ENCODE peak calls at places on chromosome 16, in four cellular contexts. One of them, this sample, is unnamed. For H3K4me1, the result is how much of the 10 kb centered on the place peaks cover.

GRCh38 chr16:68062910-68063393 is 22.2 kb upstream of the NFATC3 start:
- DNase-seq in lower lobe of right lung: peak
- DNase-seq in esophagus squamous epithelium: no peak
- DNase-seq in lung: no peak
- DNase-seq in this sample: no peak

GRCh38 chr16:68298907-68299515 is 11.7 kb downstream of the SLC7A6OS start:
- DNase-seq in lower lobe of right lung: no peak
- DNase-seq in esophagus squamous epithelium: no peak
- DNase-seq in lung: no peak
- DNase-seq in this sample: peak

GRCh38 chr16:89536886-89537548 is 23.5 kb upstream of the RPL13 start:
- DNase-seq in lower lobe of right lung: no peak
- DNase-seq in esophagus squamous epithelium: no peak
- DNase-seq in lung: no peak
- DNase-seq in this sample: no peak

GRCh38 chr16:15879255-15879804 is 9.1 kb downstream of the CEP20 start:
- DNase-seq in lower lobe of right lung: no peak
- DNase-seq in esophagus squamous epithelium: no peak
- DNase-seq in lung: no peak
- DNase-seq in this sample: peak

GRCh38 chr16:3879887-3880564 is 487 bp downstream of the CREBBP start:
- DNase-seq in lower lobe of right lung: peak
- DNase-seq in esophagus squamous epithelium: no peak
- DNase-seq in lung: peak
- DNase-seq in this sample: no peak

GRCh38 chr16:53053967-53054669 is 673 bp upstream of the CHD9 start:
- DNase-seq in lower lobe of right lung: peak
- DNase-seq in esophagus squamous epithelium: no peak
- DNase-seq in lung: peak
- DNase-seq in this sample: no peak

GRCh38 chr16:12672986-12673385 is 130.7 kb downstream of the CPPED1 start:
- DNase-seq in lower lobe of right lung: no peak
- DNase-seq in esophagus squamous epithelium: no peak
- DNase-seq in lung: no peak
- DNase-seq in this sample: no peak

GRCh38 chr16:49608801-49609200 is 235.2 kb downstream of the C16orf78 start:
- DNase-seq in lower lobe of right lung: no peak
- DNase-seq in esophagus squamous epithelium: no peak
- DNase-seq in lung: no peak
- DNase-seq in this sample: no peak

GRCh38 chr16:49562228-49562627 is 188.6 kb downstream of the C16orf78 start:
- DNase-seq in lower lobe of right lung: no peak
- DNase-seq in esophagus squamous epithelium: no peak
- DNase-seq in lung: no peak
- DNase-seq in this sample: no peak

GRCh38 chr16:84618428-84619102 is 687 bp upstream of the COTL1 start:
- DNase-seq in lower lobe of right lung: no peak
- DNase-seq in esophagus squamous epithelium: no peak
- DNase-seq in lung: no peak
- DNase-seq in this sample: peak

GRCh38 chr16:11139624-11140375 is 116.2 kb downstream of the SOCS1 start:
- DNase-seq in lower lobe of right lung: no peak
- DNase-seq in esophagus squamous epithelium: no peak
- DNase-seq in lung: no peak
- DNase-seq in this sample: no peak

GRCh38 chr16:62700456-62701280 is 664.4 kb upstream of the CDH8 start:
- DNase-seq in lower lobe of right lung: no peak
- DNase-seq in esophagus squamous epithelium: no peak
- DNase-seq in lung: no peak
- DNase-seq in this sample: no peak

GRCh38 chr16:66899945-66900688 is 18.6 kb downstream of the CDH16 start:
- DNase-seq in lower lobe of right lung: peak
- DNase-seq in esophagus squamous epithelium: no peak
- DNase-seq in lung: peak
- DNase-seq in this sample: peak

GRCh38 chr16:72501739-72502653 is 330.0 kb upstream of the PMFBP1 start:
- DNase-seq in lower lobe of right lung: no peak
- DNase-seq in esophagus squamous epithelium: no peak
- DNase-seq in lung: peak
- DNase-seq in this sample: peak

GRCh38 chr16:15682105-15682570 is 32.1 kb downstream of the NDE1 start:
- DNase-seq in lower lobe of right lung: peak
- DNase-seq in esophagus squamous epithelium: no peak
- DNase-seq in lung: no peak
- DNase-seq in this sample: peak

GRCh38 chr16:66275795-66276428 is 90.6 kb upstream of the CDH5 start:
- DNase-seq in lower lobe of right lung: no peak
- DNase-seq in esophagus squamous epithelium: no peak
- DNase-seq in lung: peak
- DNase-seq in this sample: peak

GRCh38 chr16:48295493-48296281 is 48.3 kb upstream of the ABCC11 start:
- DNase-seq in lower lobe of right lung: no peak
- DNase-seq in esophagus squamous epithelium: no peak
- DNase-seq in lung: no peak
- DNase-seq in this sample: peak

GRCh38 chr16:85430523-85431381 is 182.4 kb upstream of the GSE1 start:
- DNase-seq in lower lobe of right lung: peak
- DNase-seq in esophagus squamous epithelium: no peak
- DNase-seq in lung: no peak
- DNase-seq in this sample: no peak

GRCh38 chr16:84119368-84119767 is 2.6 kb upstream of the MBTPS1 start:
- DNase-seq in lower lobe of right lung: no peak
- DNase-seq in esophagus squamous epithelium: no peak
- DNase-seq in lung: no peak
- DNase-seq in this sample: peak

GRCh38 chr16:50591800-50592771 is 43.9 kb downstream of the NKD1 start:
- DNase-seq in lower lobe of right lung: no peak
- DNase-seq in esophagus squamous epithelium: no peak
- DNase-seq in lung: no peak
- DNase-seq in this sample: no peak

GRCh38 chr16:84484579-84485254 is 19.7 kb downstream of the MEAK7 start:
- DNase-seq in lower lobe of right lung: no peak
- DNase-seq in esophagus squamous epithelium: no peak
- DNase-seq in lung: peak
- DNase-seq in this sample: no peak

GRCh38 chr16:20781697-20782096 is 17.9 kb downstream of the ACSM3 start:
- DNase-seq in lower lobe of right lung: no peak
- DNase-seq in esophagus squamous epithelium: no peak
- DNase-seq in lung: no peak
- DNase-seq in this sample: no peak

GRCh38 chr16:4487955-4488481 is 11.8 kb downstream of the HMOX2 start:
- DNase-seq in lower lobe of right lung: no peak
- DNase-seq in esophagus squamous epithelium: no peak
- DNase-seq in lung: no peak
- DNase-seq in this sample: no peak

GRCh38 chr16:12804395-12804794 is 708 bp upstream of the CPPED1 start:
- DNase-seq in lower lobe of right lung: no peak
- DNase-seq in esophagus squamous epithelium: no peak
- DNase-seq in lung: no peak
- DNase-seq in this sample: no peak

GRCh38 chr16:11400076-11400475 is 54.8 kb downstream of the RMI2 start:
- DNase-seq in lower lobe of right lung: no peak
- DNase-seq in esophagus squamous epithelium: no peak
- DNase-seq in lung: no peak
- DNase-seq in this sample: no peak

GRCh38 chr16:11133344-11133921 is 122.6 kb downstream of the SOCS1 start:
- DNase-seq in lower lobe of right lung: peak
- DNase-seq in esophagus squamous epithelium: no peak
- DNase-seq in lung: peak
- DNase-seq in this sample: peak

GRCh38 chr16:85451646-85452363 is 161.3 kb upstream of the GSE1 start:
- DNase-seq in lower lobe of right lung: no peak
- DNase-seq in esophagus squamous epithelium: no peak
- DNase-seq in lung: no peak
- DNase-seq in this sample: no peak

DNA sequence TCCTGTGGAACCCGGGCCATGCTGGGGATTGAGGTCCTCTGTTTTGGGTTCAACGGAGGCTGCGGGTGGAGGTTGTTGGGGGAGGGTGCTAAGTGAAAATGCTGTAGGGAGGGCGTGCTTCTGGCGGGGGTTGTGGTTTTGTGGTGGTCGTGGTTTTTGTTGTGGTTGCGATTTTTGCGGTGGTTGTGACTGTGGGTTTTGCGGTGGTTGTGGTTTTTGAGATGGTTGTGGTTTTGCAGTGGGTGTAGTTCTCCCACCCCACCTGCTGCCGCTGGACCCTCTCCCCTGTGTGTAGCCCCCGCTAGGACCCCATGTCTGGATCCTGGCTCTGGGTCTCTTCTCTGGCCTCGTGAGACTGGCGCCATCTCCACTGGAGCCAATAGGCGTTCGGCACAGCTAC is 4.9 kb upstream of the SSTR5 start:
- DNase-seq in lower lobe of right lung: no peak
- DNase-seq in esophagus squamous epithelium: no peak
- DNase-seq in lung: no peak
- DNase-seq in this sample: no peak
- H3K27ac ChIP-seq in lower lobe of right lung: no peak
- H3K27ac ChIP-seq in esophagus squamous epithelium: no peak
- H3K27ac ChIP-seq in lung: no peak
- H3K27ac ChIP-seq in this sample: no peak

DNA sequence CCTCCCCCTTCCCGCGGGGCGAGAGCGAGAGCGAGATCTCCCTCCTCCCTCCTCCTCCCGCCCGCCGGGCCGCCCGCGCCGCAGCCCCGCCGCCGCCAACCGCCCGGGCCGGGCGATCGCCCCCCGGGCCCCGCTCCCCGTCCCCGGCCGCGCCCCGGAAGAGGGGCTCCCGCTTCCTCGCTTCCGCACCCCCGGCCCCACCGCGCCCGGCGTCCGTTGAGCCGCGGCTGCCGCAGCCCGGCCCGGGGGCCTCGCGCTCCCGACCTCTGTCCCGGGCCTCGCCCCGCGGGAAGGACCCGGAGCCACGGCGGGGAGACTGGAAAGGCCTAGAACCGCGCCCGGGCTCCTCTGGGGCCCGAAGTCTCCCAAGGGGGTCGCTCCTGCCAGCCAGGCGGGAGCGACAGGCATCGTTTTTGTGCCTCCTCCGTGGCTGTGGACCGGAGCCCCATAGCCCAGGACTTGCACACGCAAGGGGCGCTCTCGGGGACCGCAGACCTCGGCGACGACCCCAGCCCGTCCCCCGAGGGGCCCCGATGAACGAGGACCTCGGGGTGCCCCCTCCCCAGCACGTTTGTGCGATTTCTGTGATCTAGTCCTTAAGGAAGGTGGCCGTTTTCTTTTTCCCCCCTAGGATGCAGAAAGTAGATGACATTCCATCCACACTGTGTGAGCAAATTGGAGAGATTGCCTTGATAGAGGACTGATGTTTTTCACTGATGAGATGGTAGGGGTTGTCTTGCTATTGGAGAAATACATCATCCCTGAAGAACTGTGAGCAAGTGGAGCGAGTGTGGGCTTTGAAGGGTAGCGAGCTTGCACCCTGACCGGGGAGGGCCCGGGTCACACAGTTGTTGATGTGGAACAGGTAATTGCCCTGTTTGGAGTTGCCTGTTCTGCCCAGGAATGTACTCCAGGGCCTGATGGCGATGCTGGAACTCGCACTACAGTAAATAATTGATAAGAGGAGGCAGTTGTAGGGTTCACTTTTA is 610 bp downstream of the BANP start:
- DNase-seq in lower lobe of right lung: peak
- DNase-seq in esophagus squamous epithelium: no peak
- DNase-seq in lung: no peak
- DNase-seq in this sample: no peak
- TF ChIP-seq CTCF in lower lobe of right lung: no peak
- TF ChIP-seq CTCF in esophagus squamous epithelium: no peak
- TF ChIP-seq CTCF in lung: no peak
- TF ChIP-seq CTCF in this sample: no peak

GRCh38 chr16:14026572-14026971 is 44.5 kb upstream of the MRTFB start:
- DNase-seq in lower lobe of right lung: no peak
- DNase-seq in esophagus squamous epithelium: no peak
- DNase-seq in lung: no peak
- DNase-seq in this sample: no peak
- H3K4me1 ChIP-seq in lower lobe of right lung: under half
- H3K4me1 ChIP-seq in esophagus squamous epithelium: under half
- H3K4me1 ChIP-seq in lung: under half
- H3K4me1 ChIP-seq in this sample: under half

DNA sequence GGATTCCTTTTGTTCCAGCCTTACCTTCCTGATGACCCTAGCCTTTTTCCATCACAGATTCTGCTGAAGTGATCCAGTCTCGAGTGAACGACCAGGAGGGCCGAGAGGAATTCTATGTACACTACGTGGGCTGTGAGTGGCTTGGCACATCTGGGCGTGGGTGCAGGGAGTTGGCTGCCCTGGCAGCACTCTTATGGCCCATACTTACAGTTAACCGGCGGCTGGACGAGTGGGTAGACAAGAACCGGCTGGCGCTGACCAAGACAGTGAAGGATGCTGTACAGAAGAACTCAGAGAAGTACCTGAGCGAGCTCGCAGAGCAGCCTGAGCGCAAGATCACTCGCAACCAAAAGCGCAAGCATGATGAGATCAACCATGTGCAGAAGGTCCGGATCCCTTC is 2.7 kb downstream of the KAT8 start:
- DNase-seq in lower lobe of right lung: no peak
- DNase-seq in esophagus squamous epithelium: no peak
- DNase-seq in lung: no peak
- DNase-seq in this sample: no peak
- H3K27ac ChIP-seq in lower lobe of right lung: peak
- H3K27ac ChIP-seq in esophagus squamous epithelium: peak
- H3K27ac ChIP-seq in lung: peak
- H3K27ac ChIP-seq in this sample: no peak

DNA sequence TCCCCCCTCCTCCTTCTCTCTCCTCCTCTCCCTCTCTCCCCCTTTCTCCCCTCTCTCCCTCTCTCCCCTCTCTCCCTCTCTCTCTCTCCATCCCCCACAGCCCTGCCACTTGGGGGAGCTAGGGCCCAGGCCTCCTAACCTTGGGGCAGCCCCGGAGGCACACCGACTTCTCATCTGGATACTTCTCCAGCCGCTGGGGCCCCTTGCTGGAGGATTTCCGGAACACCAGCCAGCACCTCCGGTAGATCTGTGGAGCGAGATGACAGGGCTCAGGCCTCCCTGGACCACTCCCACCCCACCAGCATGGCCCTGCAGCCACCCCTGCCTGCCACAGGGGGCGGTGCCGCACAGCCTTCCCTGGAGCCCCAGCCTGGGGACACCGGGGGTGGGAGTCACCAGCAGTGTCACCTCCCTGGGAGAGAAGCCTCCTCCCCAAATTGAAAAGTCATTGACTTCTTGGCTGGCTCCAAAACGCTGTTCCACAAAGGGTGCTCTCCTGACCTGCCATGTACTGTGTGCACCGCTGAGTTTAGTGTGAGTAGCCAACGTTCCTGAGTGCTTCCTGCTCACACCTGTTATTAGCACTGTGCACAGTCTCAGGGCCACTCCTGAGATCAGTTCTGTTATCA is 10.5 kb downstream of the DOK4 start:
- DNase-seq in lower lobe of right lung: peak
- DNase-seq in esophagus squamous epithelium: no peak
- DNase-seq in lung: no peak
- DNase-seq in this sample: no peak
- TF ChIP-seq CTCF in lower lobe of right lung: peak
- TF ChIP-seq CTCF in esophagus squamous epithelium: no peak
- TF ChIP-seq CTCF in lung: peak
- TF ChIP-seq CTCF in this sample: peak

DNA sequence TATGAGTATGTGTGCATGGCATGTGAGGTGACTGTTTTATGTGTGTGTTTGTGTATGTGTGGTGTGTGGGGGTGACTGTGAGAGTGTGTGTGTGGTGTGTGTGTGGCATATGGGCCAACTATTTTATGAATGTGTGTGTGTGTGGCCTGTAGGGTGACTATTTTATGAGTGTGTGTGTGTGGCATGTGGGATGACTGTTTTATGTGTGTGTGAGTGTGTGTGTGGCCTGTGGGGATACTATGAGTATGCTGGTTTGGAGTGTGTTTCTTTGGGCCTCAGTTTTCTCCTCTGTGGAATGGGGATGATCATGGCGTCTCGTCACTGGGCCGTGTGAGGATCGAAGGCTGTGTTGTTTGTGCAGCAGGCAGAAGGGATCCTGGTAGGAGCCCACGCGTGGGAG is 152.1 kb upstream of the PLCG2 start:
- DNase-seq in lower lobe of right lung: no peak
- DNase-seq in esophagus squamous epithelium: no peak
- DNase-seq in lung: no peak
- DNase-seq in this sample: no peak
- H3K4me1 ChIP-seq in lower lobe of right lung: under half
- H3K4me1 ChIP-seq in esophagus squamous epithelium: under half
- H3K4me1 ChIP-seq in lung: under half
- H3K4me1 ChIP-seq in this sample: under half

This sample was measured in foreskin keratinocyte.